ENCODE peak calls at places on chromosomes 7 and 10, in five cellular contexts. H, R, J, P and W are unnamed samples. For H3K4me1 and H3K27me3, the result is how much of the 10 kb centered on the place peaks cover.

GRCh38 chr7:98902523-98902922 is 24.2 kb downstream of the TRRAP start:
- DNase-seq in H (no peak), R (no peak), J (no peak), P (no peak), W (no peak)

GRCh38 chr10:101041252-101041761 is 10.3 kb downstream of the SFXN3 start:
- DNase-seq in H (peak), R (peak), J (peak), P (peak), W (peak)

GRCh38 chr10:78768041-78768569 is 300.7 kb upstream of the ZMIZ1 start:
- DNase-seq in H (no peak), R (no peak), J (no peak), P (no peak), W (no peak)

GRCh38 chr10:70379581-70380176 is 2.7 kb downstream of the LRRC20 start:
- DNase-seq in H (peak), R (no peak), J (no peak), P (peak), W (peak)

GRCh38 chr10:29688230-29688634 is 53.5 kb upstream of the SVIL start:
- DNase-seq in H (no peak), R (no peak), J (peak), P (no peak), W (no peak)

GRCh38 chr7:30563326-30563942 is 31.2 kb upstream of the GARS1 start:
- DNase-seq in H (no peak), R (no peak), J (no peak), P (no peak), W (no peak)

GRCh38 chr7:40571796-40572195 is 437.0 kb downstream of the SUGCT start:
- DNase-seq in H (no peak), R (no peak), J (no peak), P (no peak), W (no peak)

GRCh38 chr7:142876991-142877910 is 8.3 kb downstream of the TRPV6 start:
- DNase-seq in H (no peak), R (no peak), J (no peak), P (no peak), W (no peak)

GRCh38 chr10:58299580-58299979 is 30.6 kb downstream of the CISD1 start:
- DNase-seq in H (peak), R (peak), J (peak), P (peak), W (peak)

GRCh38 chr7:30975257-30975899 is 11.6 kb downstream of the GHRHR start:
- DNase-seq in H (no peak), R (no peak), J (no peak), P (no peak), W (peak)

GRCh38 chr10:75033399-75034130 is 77.9 kb upstream of the SAMD8 start:
- DNase-seq in H (no peak), R (peak), J (no peak), P (no peak), W (no peak)
- H3K4me1 ChIP-seq in H (under half), R (under half), J (under half), P (under half), W (under half)

DNA sequence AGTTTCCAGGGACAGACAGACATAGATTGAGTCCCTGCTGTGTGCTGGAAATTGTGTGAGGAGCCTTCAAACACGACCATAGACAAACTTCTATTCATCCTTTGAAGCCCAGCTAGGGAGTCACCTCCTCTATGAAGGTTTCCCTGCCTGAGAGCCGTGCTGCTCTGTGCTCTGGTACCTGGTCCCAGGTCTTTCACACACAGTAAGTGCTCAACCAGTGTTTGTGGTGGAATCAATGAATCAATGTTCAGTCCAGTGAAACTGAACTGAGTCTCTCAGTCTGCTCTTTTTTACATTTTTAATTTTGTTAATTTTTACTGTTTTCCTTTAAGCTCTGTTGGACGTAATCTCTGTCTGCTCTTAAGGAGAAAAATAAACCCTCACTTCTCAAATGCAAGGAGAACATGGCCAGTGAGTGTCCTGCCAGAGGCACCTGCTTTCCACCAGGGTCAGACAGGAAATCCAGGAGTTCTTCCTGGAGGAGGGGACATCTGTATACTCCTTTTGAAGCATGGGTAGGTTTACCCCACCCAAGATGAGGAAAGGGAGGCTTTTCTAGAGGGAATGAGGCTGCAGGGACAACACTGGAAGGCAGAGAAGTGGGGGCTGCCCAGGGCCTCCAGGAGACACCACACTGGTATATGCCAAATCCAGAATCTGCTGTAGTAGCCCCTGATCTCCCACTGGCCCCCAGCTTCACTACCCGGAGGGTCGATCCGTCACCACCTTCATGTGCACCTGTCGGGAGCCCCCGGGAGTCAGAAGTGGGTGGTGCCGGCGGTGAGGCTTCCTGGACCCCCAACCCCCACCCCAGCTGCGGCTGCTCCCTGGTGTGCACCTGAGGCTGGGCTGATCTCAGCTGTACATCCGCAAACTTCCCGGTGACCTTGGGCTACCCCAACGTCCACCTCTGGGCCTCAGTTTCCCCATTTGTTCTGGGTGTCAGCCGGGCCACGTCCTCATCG is 56.2 kb downstream of the MICALL2 start:
- DNase-seq in H (no peak), R (no peak), J (no peak), P (no peak), W (no peak)
- H3K27me3 ChIP-seq in H (half or more), R (under half), J (under half), P (under half), W (under half)

GRCh38 chr10:103822795-103823194 is 32.6 kb downstream of the SH3PXD2A start:
- DNase-seq in H (no peak), R (no peak), J (no peak), P (no peak), W (no peak)

GRCh38 chr10:103818110-103818509 is 37.3 kb downstream of the SH3PXD2A start:
- DNase-seq in H (no peak), R (no peak), J (no peak), P (no peak), W (no peak)

GRCh38 chr10:103822052-103822716 is 33.2 kb downstream of the SH3PXD2A start:
- DNase-seq in H (no peak), R (no peak), J (no peak), P (no peak), W (no peak)

GRCh38 chr10:103818765-103819374 is 36.5 kb downstream of the SH3PXD2A start:
- DNase-seq in H (no peak), R (no peak), J (no peak), P (no peak), W (no peak)

GRCh38 chr10:103820101-103821062 is 35.0 kb downstream of the SH3PXD2A start:
- DNase-seq in H (no peak), R (peak), J (peak), P (no peak), W (no peak)
- H3K4me1 ChIP-seq in H (under half), R (under half), J (under half), P (under half), W (under half)

GRCh38 chr7:89648509-89648908 is 505.8 kb upstream of the STEAP1 start:
- DNase-seq in H (no peak), R (no peak), J (no peak), P (no peak), W (no peak)
- H3K27me3 ChIP-seq in H (under half), R (under half), J (under half), P (under half), W (under half)